ENCODE peak calls at places on chromosomes 12 and 14, in six cellular contexts. K is type B pancreatic cell; Y is astrocyte; I is H54; F is stimulated activated CD4-positive, alpha-beta T cell treated with anti-CD3 and anti-CD28 coated beads, Interleukin-2, amount 100 ng/mL, for 24 hours; S is breast epithelium. N is an unnamed sample.

GRCh38 chr12:93751864-93752610 is 74.9 kb downstream of the CRADD start:
- DNase-seq in Y (peak; percentile 94), I (no peak), K (no peak), S (no peak), F (no peak), N (peak; percentile 56)

GRCh38 chr14:103155013-103155412 is 31.8 kb downstream of the TNFAIP2 start:
- DNase-seq in Y (no peak), I (peak; percentile 95), F (no peak), K (no peak), S (no peak), N (peak; percentile 60)

GRCh38 chr14:24630087-24630871 is 3.7 kb downstream of the GZMB start:
- DNase-seq in S (no peak), K (no peak), I (no peak), Y (no peak), F (no peak), N (no peak)

GRCh38 chr12:24901975-24902461 is 46.9 kb downstream of the BCAT1 start:
- DNase-seq in F (no peak), K (no peak), S (no peak), I (no peak), Y (peak; percentile 47), N (no peak)

GRCh38 chr12:2449586-2449985 is 345.2 kb upstream of the FKBP4 start:
- DNase-seq in K (no peak), S (no peak), F (no peak), Y (no peak), I (no peak), N (no peak)

GRCh38 chr12:107544947-107545346 is 140.7 kb upstream of the PWP1 start:
- DNase-seq in Y (no peak), S (no peak), K (no peak), I (no peak), F (no peak), N (peak; percentile 54)

GRCh38 chr12:18171571-18171970 is 81.6 kb upstream of the RERGL start:
- DNase-seq in K (no peak), Y (peak; percentile 49), S (no peak), F (no peak), I (no peak), N (no peak)

GRCh38 chr14:104399432-104400155 is 180.0 kb upstream of the C14orf180 start:
- DNase-seq in F (peak; percentile 14), Y (no peak), K (no peak), I (no peak), S (no peak), N (no peak)

GRCh38 chr12:69925291-69925690 is 100.3 kb downstream of the MYRFL start:
- DNase-seq in S (no peak), I (no peak), F (no peak), K (no peak), Y (no peak), N (no peak)

GRCh38 chr12:22410497-22410896 is 76.0 kb upstream of the ST8SIA1 start:
- DNase-seq in Y (no peak), K (no peak), S (no peak), I (no peak), F (no peak), N (no peak)

GRCh38 chr14:100860556-100861187 is 34.8 kb downstream of the MEG3 start:
- DNase-seq in K (no peak), I (no peak), S (no peak), Y (no peak), F (no peak), N (no peak)

GRCh38 chr12:116996648-116997047 is 85.9 kb downstream of the FBXW8 start:
- DNase-seq in Y (peak; percentile 60), S (no peak), K (no peak), I (no peak), F (no peak), N (no peak)

GRCh38 chr14:95146079-95146771 is 11.1 kb downstream of the DICER1 start:
- DNase-seq in S (no peak), Y (no peak), I (no peak), K (no peak), F (no peak), N (no peak)

GRCh38 chr14:57168138-57168695 is 100.5 kb downstream of the EXOC5 start:
- DNase-seq in Y (no peak), F (no peak), I (no peak), S (no peak), K (no peak), N (no peak)

GRCh38 chr14:95354834-95355233 is 35.1 kb upstream of the CLMN start:
- DNase-seq in I (no peak), S (no peak), F (no peak), Y (no peak), K (no peak), N (no peak)

GRCh38 chr14:30194769-30195168 is 267.1 kb upstream of the PRKD1 start:
- DNase-seq in K (no peak), F (no peak), I (no peak), S (no peak), Y (peak; percentile 93), N (peak; percentile 79)

GRCh38 chr14:67943947-67944346 is 124.4 kb downstream of the RAD51B start:
- DNase-seq in S (peak; percentile 58), F (peak; percentile 58), Y (peak; percentile 82), K (peak; percentile 76), I (peak; percentile 4), N (peak; percentile 74)

GRCh38 chr14:94681300-94682060 is 69.3 kb downstream of the SERPINA3 start:
- DNase-seq in Y (peak; percentile 7), I (peak; percentile 54), F (no peak), K (peak; percentile 56), S (no peak), N (peak; percentile 52)

N was measured in SJSA1.